ENCODE peak calls at places on chromosomes 13 and 19, in eight cellular contexts. W is stimulated activated CD4-positive, alpha-beta T cell treated with anti-CD3 and anti-CD28 coated beads, TNF-alpha, amount 100 ng/mL, for 1 hour; U is AG09309; I is B cell; O is amygdala; K is CD14-positive monocyte; L is right atrium auricular region; D is NCI-H524. B is an unnamed sample.

GRCh38 chr13:80029170-80029569 is 311.8 kb downstream of the SPRY2 start:
- DNase-seq in W (no peak), U (no peak), I (no peak), O (no peak), K (no peak), L (no peak), D (peak), B (no peak)

GRCh38 chr13:114027046-114027760 is 53.3 kb upstream of the C13orf46 start:
- DNase-seq in W (no peak), U (no peak), I (no peak), O (no peak), K (no peak), L (no peak), D (no peak), B (no peak)

GRCh38 chr13:44300895-44301638 is 72.6 kb upstream of the SERP2 start:
- DNase-seq in W (no peak), U (no peak), I (no peak), O (no peak), K (peak), L (no peak), D (no peak), B (no peak)

GRCh38 chr19:39299832-39300231 is 3.6 kb downstream of the IFNL1 start:
- DNase-seq in W (no peak), U (no peak), I (no peak), O (no peak), K (no peak), L (no peak), D (no peak), B (no peak)

GRCh38 chr13:110012102-110012739 is 225.8 kb upstream of the IRS2 start:
- DNase-seq in W (no peak), U (peak), I (no peak), O (no peak), K (no peak), L (no peak), D (no peak), B (no peak)

GRCh38 chr19:55258476-55258827 is 365 bp downstream of the PPP6R1 start:
- DNase-seq in W (no peak), U (no peak), I (peak), O (no peak), K (no peak), L (no peak), D (peak), B (no peak)

GRCh38 chr13:19845758-19846157 is 17.7 kb downstream of the ZMYM5 start:
- DNase-seq in W (no peak), U (peak), I (no peak), O (no peak), K (no peak), L (no peak), D (no peak), B (no peak)

GRCh38 chr13:113105032-113105993 is at the start of gene F7:
- DNase-seq in W (no peak), U (no peak), I (no peak), O (no peak), K (no peak), L (no peak), D (no peak), B (no peak)

B was measured in type B pancreatic cell.